ENCODE peak calls at places on chromosomes 4 and X, in five cellular contexts. C is HepG2, E is K562, R is H1, Q is GM12878. W is an unnamed sample.
A peak's percentile ranks its signal among the peaks of the same experiment; 100 is the strongest.

GRCh38 chr4:90602728-90603127 is 475.5 kb downstream of the CCSER1 start:
- DNase-seq in C (no peak), E (no peak), R (no peak), Q (no peak), W (no peak)

GRCh38 chr4:13989496-13989895 is 362.0 kb upstream of the BOD1L1 start:
- DNase-seq in C (no peak), E (no peak), R (no peak), Q (no peak), W (no peak)

GRCh38 chr4:38161208-38162113 is 201.3 kb downstream of the PTTG2 start:
- DNase-seq in C (no peak), E (no peak), R (no peak), Q (no peak), W (no peak)

GRCh38 chr4:960140-960735 is 13.1 kb downstream of the DGKQ start:
- DNase-seq in C (no peak), E (no peak), R (no peak), Q (no peak), W (no peak)

GRCh38 chrX:71911023-71911730 is 532 bp downstream of the NHSL2 start:
- DNase-seq in C (no peak), E (no peak), R (peak; percentile 73), Q (no peak), W (no peak)

GRCh38 chrX:123157586-123157985 is 26.5 kb upstream of the GRIA3 start:
- DNase-seq in C (no peak), E (no peak), R (no peak), Q (no peak), W (no peak)

GRCh38 chr4:98476891-98477290 is 181.5 kb downstream of the TSPAN5 start:
- DNase-seq in C (no peak), E (no peak), R (no peak), Q (no peak), W (no peak)

GRCh38 chrX:21723097-21723496 is 34.8 kb downstream of the SMPX start:
- DNase-seq in C (no peak), E (no peak), R (no peak), Q (no peak), W (no peak)

GRCh38 chr4:89708903-89709361 is 128.0 kb downstream of the SNCA start:
- DNase-seq in C (no peak), E (no peak), R (no peak), Q (no peak), W (no peak)

GRCh38 chr4:38673109-38673978 is 9.3 kb downstream of the KLF3 start:
- DNase-seq in C (peak; percentile 95), E (peak; percentile 77), R (no peak), Q (no peak), W (no peak)

GRCh38 chr4:160423879-160424451 is 1321.1 kb downstream of the RAPGEF2 start:
- DNase-seq in C (no peak), E (no peak), R (no peak), Q (no peak), W (no peak)

GRCh38 chrX:13078739-13079444 is 34.5 kb upstream of the FAM9C start:
- DNase-seq in C (no peak), E (no peak), R (no peak), Q (no peak), W (no peak)

GRCh38 chrX:36019164-36019563 is 99.6 kb downstream of the CFAP47 start:
- DNase-seq in C (peak; percentile 27), E (no peak), R (no peak), Q (no peak), W (no peak)

GRCh38 chr4:47483722-47484121 is 1.4 kb upstream of the ATP10D start:
- DNase-seq in C (no peak), E (no peak), R (no peak), Q (no peak), W (no peak)

GRCh38 chr4:164623099-164623498 is 130.8 kb upstream of the SMIM31 start:
- DNase-seq in C (no peak), E (no peak), R (no peak), Q (no peak), W (no peak)

GRCh38 chr4:93199492-93199891 is 629.1 kb upstream of the ATOH1 start:
- DNase-seq in C (peak; percentile 41), E (no peak), R (no peak), Q (no peak), W (peak; percentile 2)

GRCh38 chr4:112297495-112297894 is 326 bp downstream of the ALPK1 start:
- DNase-seq in C (no peak), E (no peak), R (no peak), Q (no peak), W (no peak)

GRCh38 chr4:83282049-83282535 is 2.5 kb downstream of the COQ2 start:
- DNase-seq in C (peak; percentile 53), E (peak; percentile 22), R (peak; percentile 52), Q (no peak), W (no peak)

GRCh38 chr4:154425514-154425913 is 66.1 kb downstream of the DCHS2 start:
- DNase-seq in C (no peak), E (no peak), R (no peak), Q (peak; percentile 53), W (no peak)

GRCh38 chrX:2548731-2549423 is 48.1 kb upstream of the DHRSX start:
- DNase-seq in C (no peak), E (no peak), R (peak; percentile 53), Q (no peak), W (no peak)
- TF ChIP-seq TAF1 in C (no peak), E (no peak), R (peak; percentile 10), Q (no peak), W (no peak)

DNA sequence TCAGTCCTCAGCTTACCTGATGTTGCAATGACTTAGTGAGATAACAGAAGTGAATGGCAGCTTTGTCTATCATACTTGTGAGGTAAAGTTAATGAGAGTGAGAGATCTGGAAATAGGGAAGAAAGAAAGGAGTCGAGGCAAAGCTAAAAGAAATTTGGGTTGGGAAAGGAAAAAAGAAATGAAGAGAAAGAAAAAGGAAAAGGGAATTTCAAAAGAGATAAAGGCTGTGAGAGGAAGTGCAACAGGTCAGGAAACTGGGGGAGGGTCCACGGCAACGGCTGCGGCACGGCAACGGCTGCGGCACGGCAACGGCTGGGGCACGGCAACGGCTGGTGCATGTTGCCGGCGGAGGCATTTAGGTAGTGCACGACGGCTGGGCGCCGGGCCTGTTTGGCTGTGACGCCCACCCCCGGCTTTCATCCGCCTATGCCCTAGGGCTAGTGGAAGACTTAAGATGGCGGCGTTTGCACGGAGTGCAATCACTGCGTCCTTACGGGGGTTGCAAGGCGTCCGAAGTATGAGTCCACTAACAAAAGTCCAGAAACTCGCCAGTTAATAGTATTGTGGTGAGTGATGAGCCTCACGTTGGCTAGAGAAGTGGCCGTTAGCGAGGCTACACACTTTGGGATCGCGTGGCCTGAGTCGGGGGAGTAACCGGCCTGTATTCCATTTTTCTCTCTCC is 359.9 kb upstream of the ZCCHC13 start:
- DNase-seq in C (peak; percentile 70), E (peak; percentile 79), R (peak; percentile 80), Q (peak; percentile 64), W (peak; percentile 58)
- TF ChIP-seq POLR2A in C (peak; percentile 89), E (peak; percentile 88), R (peak; percentile 90), Q (peak; percentile 95), W (peak; percentile 89)

DNA sequence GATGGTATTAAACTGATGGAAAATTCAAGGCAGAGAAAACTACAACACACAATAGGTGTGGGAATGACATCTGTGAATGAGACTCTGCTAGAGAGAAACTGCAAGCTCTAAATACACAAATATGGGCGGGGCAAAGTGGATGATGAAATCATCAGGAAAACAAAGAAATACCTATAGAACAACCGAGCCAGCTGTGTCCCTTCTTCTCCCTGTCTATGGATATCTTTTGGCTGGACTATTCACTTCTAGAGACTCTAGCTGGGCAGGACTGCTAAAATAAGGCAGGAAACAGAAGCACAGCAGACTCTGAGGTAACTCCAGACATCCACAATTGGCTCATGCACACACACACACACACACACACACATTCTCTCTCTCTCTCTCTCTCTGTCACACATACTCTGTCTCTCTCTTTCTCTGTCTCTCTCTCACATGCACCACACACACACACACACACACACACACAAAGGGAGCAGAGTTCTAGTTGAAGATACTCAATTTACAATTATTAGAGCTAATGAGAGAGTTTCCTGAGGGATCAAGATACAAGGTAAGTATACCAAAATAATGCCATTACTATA is 27.2 kb upstream of the EDNRA start:
- DNase-seq in C (no peak), E (no peak), R (no peak), Q (no peak), W (no peak)
- TF ChIP-seq TAF1 in C (no peak), E (no peak), R (no peak), Q (no peak), W (no peak)

GRCh38 chrX:132489256-132490085 is 633 bp upstream of the MBNL3 start:
- DNase-seq in C (no peak), E (no peak), R (peak; percentile 53), Q (no peak), W (peak; percentile 9)
- TF ChIP-seq POLR2A in C (peak; percentile 64), E (no peak), R (peak; percentile 9), Q (peak; percentile 68), W (no peak)

GRCh38 chr4:148778980-148779675 is 336.9 kb upstream of the NR3C2 start:
- DNase-seq in C (no peak), E (no peak), R (no peak), Q (no peak), W (no peak)
- TF ChIP-seq TAF1 in C (no peak), E (no peak), R (no peak), Q (no peak), W (no peak)